ENCODE peak calls at places on chromosomes 4 and X, in five cellular contexts. T is HepG2, R is GM12878, V is K562, N is HCT116. G is an unnamed sample.

GRCh38 chrX:132025085-132025484 is 2.0 kb downstream of the STK26 start:
- DNase-seq in T (peak; percentile 3), R (no peak), V (peak; percentile 54), N (no peak), G (no peak)

GRCh38 chr4:99617374-99617773 is 40.3 kb downstream of the C4orf54 start:
- DNase-seq in T (no peak), R (no peak), V (no peak), N (no peak), G (no peak)

GRCh38 chr4:101277661-101278060 is 69.7 kb downstream of the PPP3CA start:
- DNase-seq in T (no peak), R (no peak), V (no peak), N (no peak), G (no peak)

GRCh38 chrX:46574337-46574940 is 874 bp downstream of the CHST7 start:
- DNase-seq in T (peak; percentile 12), R (no peak), V (no peak), N (no peak), G (no peak)

GRCh38 chr4:101122019-101122418 is 225.3 kb downstream of the PPP3CA start:
- DNase-seq in T (no peak), R (no peak), V (no peak), N (no peak), G (no peak)

GRCh38 chr4:28287837-28288236 is 1427.2 kb downstream of the STIM2 start:
- DNase-seq in T (no peak), R (no peak), V (no peak), N (no peak), G (no peak)

GRCh38 chr4:60724623-60725022 is 475.5 kb upstream of the ADGRL3 start:
- DNase-seq in T (no peak), R (no peak), V (no peak), N (no peak), G (no peak)

GRCh38 chrX:125090046-125090445 is 229.6 kb upstream of the TEX13C start:
- DNase-seq in T (no peak), R (no peak), V (no peak), N (no peak), G (no peak)

GRCh38 chrX:150958177-150958576 is 25.0 kb upstream of the HMGB3 start:
- DNase-seq in T (no peak), R (no peak), V (no peak), N (no peak), G (no peak)

GRCh38 chr4:89222171-89222570 is 85.4 kb downstream of the GPRIN3 start:
- DNase-seq in T (no peak), R (peak; percentile 28), V (no peak), N (peak; percentile 7), G (no peak)

GRCh38 chr4:178665916-178666315 is 1223.7 kb upstream of the AGA start:
- DNase-seq in T (no peak), R (no peak), V (no peak), N (no peak), G (no peak)

GRCh38 chrX:72105436-72105835 is 26.3 kb downstream of the RTL5 start:
- DNase-seq in T (no peak), R (peak; percentile 56), V (no peak), N (no peak), G (no peak)

GRCh38 chr4:74038161-74039064 is at the start of gene CXCL3:
- DNase-seq in T (no peak), R (no peak), V (peak; percentile 88), N (no peak), G (no peak)

GRCh38 chr4:92359481-92359880 is 55.7 kb downstream of the GRID2 start:
- DNase-seq in T (no peak), R (no peak), V (no peak), N (no peak), G (no peak)

GRCh38 chrX:9379697-9380551 is 84.9 kb upstream of the TBL1X start:
- DNase-seq in T (peak; percentile 16), R (no peak), V (no peak), N (peak; percentile 32), G (no peak)
- TF ChIP-seq REST in T (no peak), R (no peak), V (no peak), N (no peak), G (no peak)

DNA sequence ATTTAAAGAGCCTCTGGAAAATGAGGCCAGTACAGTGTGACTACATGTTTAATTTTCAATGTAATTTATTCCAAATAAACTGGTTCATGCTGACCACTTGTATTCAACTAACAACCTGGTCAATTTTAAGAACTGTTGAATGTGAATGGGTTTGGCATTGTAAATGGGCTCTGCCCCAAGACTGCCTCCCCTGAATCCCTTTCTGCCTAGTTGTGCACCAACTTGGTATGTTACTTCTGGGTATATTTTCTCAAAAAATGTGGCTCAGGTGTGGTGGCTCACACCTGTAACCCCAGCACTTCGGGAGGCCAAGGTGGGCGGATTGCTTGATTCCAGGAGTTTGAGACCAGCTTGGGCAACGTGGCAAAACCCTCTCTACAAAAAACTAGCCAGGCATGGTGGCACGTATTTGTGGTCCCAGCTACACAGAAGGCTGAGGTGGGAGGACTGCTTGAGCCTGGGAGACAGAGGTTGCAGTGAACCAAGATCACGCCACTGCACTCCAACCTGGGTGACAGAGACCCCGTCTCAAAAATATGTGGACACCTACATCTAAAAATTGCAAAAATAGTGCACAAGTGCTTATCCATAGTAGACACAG is 7.2 kb downstream of the RPL9 start:
- DNase-seq in T (no peak), R (no peak), V (no peak), N (no peak), G (no peak)
- H3K36me3 ChIP-seq in T (peaks cover 65% of the 10 kb centered on the region), R (peaks cover 6% of the 10 kb centered on the region), V (peaks cover 66% of the 10 kb centered on the region), N (peaks cover 48% of the 10 kb centered on the region), G (peaks cover 42% of the 10 kb centered on the region)

DNA sequence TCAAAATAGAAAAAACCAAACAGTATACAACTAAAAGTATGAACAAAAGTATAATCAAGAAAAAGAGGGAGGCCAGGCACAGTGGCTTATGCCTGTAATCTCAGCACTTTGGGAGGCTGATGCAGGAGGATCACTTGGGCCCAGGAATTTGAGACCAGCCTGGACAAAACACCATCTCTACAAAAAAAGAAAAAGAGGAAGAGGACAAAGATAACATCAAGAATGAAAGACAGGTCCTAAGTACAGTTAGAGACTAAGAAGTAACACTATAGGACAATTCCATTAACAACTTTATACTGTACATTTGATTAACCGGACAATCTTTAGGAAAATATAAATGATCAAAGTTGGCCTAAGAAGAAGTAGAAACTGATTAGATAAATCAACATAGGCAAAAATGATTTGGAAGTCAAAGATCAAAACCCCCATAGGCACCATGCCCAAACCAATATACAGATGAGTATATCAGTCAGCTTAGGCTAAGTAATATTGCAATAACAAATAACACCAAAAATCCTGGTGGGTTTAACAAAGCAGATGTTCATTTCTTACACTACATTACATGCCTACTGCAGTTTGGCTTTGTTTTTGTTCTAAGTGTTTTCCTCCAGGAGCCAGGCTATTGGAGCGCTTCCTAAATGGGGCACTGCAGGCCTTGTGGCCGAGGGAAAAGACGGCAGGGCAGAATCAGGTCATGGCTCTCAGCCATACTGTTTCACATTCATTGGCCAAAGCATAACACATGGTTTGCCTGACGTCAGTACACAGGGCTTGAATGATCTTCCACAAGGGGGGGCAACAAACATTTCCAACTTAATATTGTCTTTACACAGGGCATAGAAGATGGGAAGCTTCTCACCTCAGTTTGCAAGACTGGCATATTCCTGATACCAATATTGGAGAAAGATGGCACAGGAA is 42.2 kb upstream of the HGFAC start:
- DNase-seq in T (peak; percentile 36), R (no peak), V (peak; percentile 63), N (peak; percentile 18), G (no peak)
- TF ChIP-seq SIN3A in T (no peak), R (no peak), V (no peak), N (no peak), G (no peak)

GRCh38 chr4:154014401-154015105 is 225.7 kb upstream of the SFRP2 start:
- DNase-seq in T (no peak), R (no peak), V (no peak), N (no peak), G (no peak)

GRCh38 chr4:154013576-154013975 is 224.7 kb upstream of the SFRP2 start:
- DNase-seq in T (no peak), R (no peak), V (no peak), N (no peak), G (no peak)

GRCh38 chr4:154010377-154010776 is 221.5 kb upstream of the SFRP2 start:
- DNase-seq in T (no peak), R (no peak), V (no peak), N (no peak), G (no peak)

GRCh38 chr4:154009191-154009590 is 220.3 kb upstream of the SFRP2 start:
- DNase-seq in T (no peak), R (no peak), V (no peak), N (no peak), G (no peak)

GRCh38 chr4:154009795-154010194 is 220.9 kb upstream of the SFRP2 start:
- DNase-seq in T (no peak), R (no peak), V (no peak), N (no peak), G (no peak)
- TF ChIP-seq REST in T (no peak), R (no peak), V (no peak), N (no peak), G (no peak)

DNA sequence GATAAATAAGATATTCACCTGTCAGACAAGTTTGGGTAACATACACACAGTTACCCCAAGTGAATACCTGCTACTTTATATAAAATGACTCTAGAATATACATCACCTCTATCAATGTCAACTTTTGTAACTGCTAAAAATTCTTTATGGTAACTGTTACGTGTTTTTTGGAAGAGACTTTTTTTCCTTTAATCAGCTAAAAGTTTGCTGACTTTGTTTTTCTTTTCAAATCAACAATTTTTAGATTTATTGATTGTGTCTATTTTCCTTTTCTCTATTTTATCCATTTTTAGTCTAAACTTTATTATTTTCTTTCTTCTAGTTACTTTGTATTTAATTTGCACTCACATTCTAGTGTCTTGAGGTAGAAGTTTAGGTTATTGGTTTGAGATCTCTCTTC is 1106.6 kb upstream of the LCORL start:
- DNase-seq in T (no peak), R (no peak), V (no peak), N (no peak), G (no peak)
- H3K36me3 ChIP-seq in T (no peaks in the 10 kb centered on the region), R (no peaks in the 10 kb centered on the region), V (no peaks in the 10 kb centered on the region), N (no peaks in the 10 kb centered on the region), G (no peaks in the 10 kb centered on the region)

GRCh38 chr4:94416335-94416734 is 35.4 kb upstream of the PDLIM5 start:
- DNase-seq in T (no peak), R (no peak), V (no peak), N (no peak), G (no peak)

GRCh38 chr4:94416981-94417380 is 34.8 kb upstream of the PDLIM5 start:
- DNase-seq in T (no peak), R (no peak), V (no peak), N (no peak), G (no peak)

GRCh38 chr4:94419549-94419948 is 32.2 kb upstream of the PDLIM5 start:
- DNase-seq in T (no peak), R (no peak), V (no peak), N (no peak), G (no peak)

GRCh38 chr4:94420356-94420755 is 31.4 kb upstream of the PDLIM5 start:
- DNase-seq in T (no peak), R (no peak), V (no peak), N (no peak), G (no peak)

GRCh38 chr4:94419956-94420355 is 31.8 kb upstream of the PDLIM5 start:
- DNase-seq in T (peak; percentile 76), R (no peak), V (peak; percentile 41), N (no peak), G (no peak)
- TF ChIP-seq SIN3A in T (no peak), R (no peak), V (no peak), N (no peak), G (no peak)

GRCh38 chr4:107131295-107131694 is 95.2 kb upstream of the DKK2 start:
- DNase-seq in T (no peak), R (no peak), V (no peak), N (no peak), G (no peak)
- TF ChIP-seq REST in T (no peak), R (no peak), V (no peak), N (no peak), G (no peak)

G was measured in Panc1.